ENCODE peak calls at places on chromosomes 1 and 21, in five cellular contexts. S, A, Y, K and Q are unnamed samples.

GRCh38 chr1:205812271-205812877 is 624 bp downstream of the SLC41A1 start:
- DNase-seq in S (no peak), A (peak; percentile 69), Y (peak; percentile 82), K (peak; percentile 74), Q (peak; percentile 29)

GRCh38 chr1:226736908-226737818 is 1.9 kb downstream of the ITPKB start:
- DNase-seq in S (no peak), A (peak; percentile 75), Y (peak; percentile 80), K (peak; percentile 86), Q (peak; percentile 83)

GRCh38 chr1:93847811-93848288 is 31.2 kb downstream of the DNTTIP2 start:
- DNase-seq in S (peak; percentile 72), A (peak; percentile 88), Y (peak; percentile 77), K (peak; percentile 86), Q (peak; percentile 68)

GRCh38 chr21:41065539-41065938 is 102.4 kb upstream of the BACE2 start:
- DNase-seq in S (no peak), A (no peak), Y (peak; percentile 25), K (no peak), Q (no peak)

GRCh38 chr1:203673550-203674411 is 47.1 kb downstream of the ATP2B4 start:
- DNase-seq in S (peak; percentile 90), A (peak; percentile 43), Y (no peak), K (no peak), Q (peak; percentile 71)

GRCh38 chr1:27602510-27603319 is 1.2 kb downstream of the AHDC1 start:
- DNase-seq in S (no peak), A (peak; percentile 88), Y (peak; percentile 91), K (peak; percentile 77), Q (peak; percentile 47)

GRCh38 chr1:116855220-116855619 is 54.5 kb upstream of the PTGFRN start:
- DNase-seq in S (no peak), A (no peak), Y (peak; percentile 37), K (no peak), Q (no peak)

GRCh38 chr1:119679223-119679622 is 31.2 kb upstream of the ZNF697 start:
- DNase-seq in S (no peak), A (peak; percentile 72), Y (no peak), K (peak; percentile 39), Q (no peak)

GRCh38 chr1:150557065-150557600 is 7.9 kb downstream of the ADAMTSL4 start:
- DNase-seq in S (no peak), A (no peak), Y (no peak), K (no peak), Q (no peak)

GRCh38 chr1:2784854-2785630 is 16.5 kb downstream of the TTC34 start:
- DNase-seq in S (no peak), A (no peak), Y (peak; percentile 21), K (no peak), Q (no peak)

GRCh38 chr1:99784809-99785255 is 18.4 kb upstream of the FRRS1 start:
- DNase-seq in S (no peak), A (no peak), Y (no peak), K (no peak), Q (no peak)

GRCh38 chr1:24920155-24920925 is 9.7 kb downstream of the RUNX3 start:
- DNase-seq in S (no peak), A (no peak), Y (no peak), K (no peak), Q (no peak)

GRCh38 chr1:56709269-56709880 is 64.3 kb downstream of the PRKAA2 start:
- DNase-seq in S (peak; percentile 45), A (peak; percentile 82), Y (peak; percentile 32), K (peak; percentile 65), Q (peak; percentile 57)

GRCh38 chr1:168467452-168467851 is 76.3 kb downstream of the XCL2 start:
- DNase-seq in S (no peak), A (no peak), Y (no peak), K (no peak), Q (no peak)

GRCh38 chr1:16119504-16119903 is 36.4 kb downstream of the EPHA2 start:
- DNase-seq in S (no peak), A (no peak), Y (peak; percentile 10), K (no peak), Q (no peak)

GRCh38 chr1:180636138-180636537 is 4.3 kb downstream of the XPR1 start:
- DNase-seq in S (no peak), A (peak; percentile 19), Y (no peak), K (no peak), Q (no peak)

GRCh38 chr1:24009406-24009805 is 29.3 kb upstream of the SRSF10 start:
- DNase-seq in S (no peak), A (no peak), Y (no peak), K (no peak), Q (no peak)

GRCh38 chr1:102032534-102032933 is 35.8 kb upstream of the OLFM3 start:
- DNase-seq in S (no peak), A (no peak), Y (no peak), K (no peak), Q (no peak)

GRCh38 chr1:74641876-74642275 is 31.7 kb downstream of the ERICH3 start:
- DNase-seq in S (no peak), A (no peak), Y (no peak), K (no peak), Q (no peak)

GRCh38 chr1:201448981-201449380 is 20.0 kb downstream of the PHLDA3 start:
- DNase-seq in S (no peak), A (peak; percentile 38), Y (no peak), K (no peak), Q (no peak)

GRCh38 chr1:119298687-119299086 is 69.9 kb upstream of the HAO2 start:
- DNase-seq in S (no peak), A (no peak), Y (no peak), K (no peak), Q (no peak)

GRCh38 chr1:216173315-216173714 is 249.9 kb downstream of the USH2A start:
- DNase-seq in S (no peak), A (no peak), Y (no peak), K (no peak), Q (no peak)

GRCh38 chr1:245500546-245500945 is 345.8 kb downstream of the KIF26B start:
- DNase-seq in S (no peak), A (peak; percentile 54), Y (no peak), K (no peak), Q (no peak)

GRCh38 chr1:157272264-157272663 is 134.1 kb upstream of the ETV3 start:
- DNase-seq in S (no peak), A (no peak), Y (no peak), K (no peak), Q (no peak)

GRCh38 chr1:182680901-182681300 is 3.5 kb downstream of the RGS8 start:
- DNase-seq in S (no peak), A (no peak), Y (no peak), K (no peak), Q (no peak)

DNA sequence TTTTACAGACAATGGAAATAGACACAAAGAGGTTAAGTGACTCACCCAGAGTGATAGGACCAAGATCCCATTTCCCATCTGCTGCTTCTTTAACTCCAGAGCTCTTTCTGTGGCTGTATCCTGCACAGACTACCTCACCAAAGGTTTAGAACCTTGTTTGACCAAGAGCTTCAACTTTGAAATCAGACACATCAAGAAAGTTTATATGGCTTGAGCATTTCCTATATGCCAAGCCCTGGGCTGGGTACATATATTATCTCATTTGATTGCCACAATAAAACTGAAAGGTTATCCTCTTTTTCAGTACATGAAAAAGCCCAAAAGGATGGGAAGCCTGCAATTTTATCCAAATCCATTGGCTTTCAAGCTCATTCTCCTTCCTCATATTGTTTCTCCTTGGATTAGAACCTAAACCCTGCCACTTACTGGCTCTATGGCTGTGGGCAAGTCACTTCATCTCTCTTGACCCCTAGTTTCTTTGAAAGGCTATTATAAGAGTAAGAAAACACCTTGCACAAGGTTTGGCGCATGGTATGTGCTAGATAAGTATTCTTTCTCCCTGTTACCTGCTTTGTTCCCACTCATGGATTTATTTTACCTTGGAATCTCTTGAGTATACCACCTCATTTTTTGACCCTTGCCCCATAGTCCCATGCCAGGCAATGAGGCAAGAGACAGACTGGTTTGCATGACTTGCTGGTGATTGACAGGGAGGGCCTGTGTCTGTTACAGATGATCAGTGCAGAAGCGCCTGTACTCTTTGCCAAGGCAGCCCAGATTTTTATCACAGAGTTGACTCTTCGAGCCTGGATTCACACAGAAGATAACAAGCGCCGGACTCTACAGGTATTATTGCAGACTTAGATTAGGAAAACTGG is 34.5 kb upstream of the KCNQ4 start:
- DNase-seq in S (no peak), A (no peak), Y (no peak), K (no peak), Q (no peak)
- H2AFZ ChIP-seq in S (no peak overlapping the region), A (no peak overlapping the region), Y (no peak overlapping the region), K (no peak overlapping the region), Q (no peak overlapping the region)

GRCh38 chr1:210905944-210906453 is 227.9 kb downstream of the KCNH1 start:
- DNase-seq in S (no peak), A (no peak), Y (no peak), K (no peak), Q (no peak)

GRCh38 chr1:210901981-210902770 is 231.8 kb downstream of the KCNH1 start:
- DNase-seq in S (no peak), A (no peak), Y (no peak), K (no peak), Q (no peak)

GRCh38 chr1:210908257-210908656 is 225.7 kb downstream of the KCNH1 start:
- DNase-seq in S (no peak), A (no peak), Y (no peak), K (no peak), Q (no peak)

GRCh38 chr1:210910020-210910575 is 223.8 kb downstream of the KCNH1 start:
- DNase-seq in S (no peak), A (no peak), Y (no peak), K (no peak), Q (no peak)

GRCh38 chr1:210907406-210907805 is 226.5 kb downstream of the KCNH1 start:
- DNase-seq in S (no peak), A (no peak), Y (no peak), K (no peak), Q (no peak)
- TF ChIP-seq EZH2phosphoT487 in S (no peak), A (no peak), Y (no peak), K (no peak), Q (no peak)

GRCh38 chr1:115301438-115302020 is 36.5 kb downstream of the NGF start:
- DNase-seq in S (no peak), A (no peak), Y (no peak), K (no peak), Q (no peak)
- H3K4me1 ChIP-seq in S (no peaks in the 10 kb centered on the region), A (peaks cover 18% of the 10 kb centered on the region), Y (peaks cover 39% of the 10 kb centered on the region), K (peaks cover 33% of the 10 kb centered on the region), Q (peaks cover 17% of the 10 kb centered on the region)

GRCh38 chr1:1238702-1239178 is 6.7 kb downstream of the B3GALT6 start:
- DNase-seq in S (no peak), A (no peak), Y (peak; percentile 61), K (no peak), Q (no peak)
- H2AFZ ChIP-seq in S (no peak overlapping the region), A (no peak overlapping the region), Y (no peak overlapping the region), K (no peak overlapping the region), Q (no peak overlapping the region)

GRCh38 chr1:31689394-31689793 is 14.4 kb downstream of the COL16A1 start:
- DNase-seq in S (no peak), A (no peak), Y (no peak), K (peak; percentile 53), Q (no peak)
- TF ChIP-seq EZH2phosphoT487 in S (no peak), A (no peak), Y (no peak), K (no peak), Q (no peak)